ENCODE peak calls at places on chromosomes 7 and 10, in ten cellular contexts. N is activated CD4-positive, alpha-beta T cell treated with anti-CD3 and anti-CD28 coated beads, Interleukin-2, amount 10 ng/mL, durations not matched to agents 7 days and 5 days; G is naive thymus-derived CD8-positive, alpha-beta T cell; X is chondrocyte; W is NCI-H345; I is non-pigmented ciliary epithelial cell; Z is NCI-H2107; Q is effector memory CD8-positive, alpha-beta T cell; S is OCI-LY7; A is skeletal muscle cell. V is an unnamed sample.
A peak's percentile ranks its signal among the peaks of the same experiment; 100 is the strongest.

GRCh38 chr10:14200645-14201534 is 129.8 kb downstream of the FRMD4A start:
- DNase-seq in I (no peak), A (no peak), X (no peak), Z (no peak), W (peak; percentile 21), Q (no peak), G (no peak), S (no peak), N (peak; percentile 14), V (no peak)

GRCh38 chr10:110808619-110809018 is 63.1 kb upstream of the PDCD4 start:
- DNase-seq in S (no peak), I (no peak), G (no peak), A (no peak), N (no peak), W (no peak), Z (no peak), Q (no peak), X (no peak), V (no peak)

GRCh38 chr7:85749715-85750453 is 563.0 kb upstream of the SEMA3D start:
- DNase-seq in N (no peak), W (no peak), I (no peak), X (no peak), G (no peak), A (no peak), S (peak; percentile 1), Q (no peak), Z (no peak), V (no peak)

GRCh38 chr7:121049028-121049791 is 60.7 kb downstream of the CPED1 start:
- DNase-seq in I (no peak), Q (no peak), A (no peak), W (no peak), S (no peak), N (no peak), X (no peak), Z (no peak), G (no peak), V (no peak)

GRCh38 chr7:149781921-149782320 is 8.5 kb upstream of the ZNF467 start:
- DNase-seq in W (no peak), S (no peak), X (no peak), Z (no peak), A (no peak), Q (no peak), G (no peak), N (no peak), I (no peak), V (no peak)

GRCh38 chr10:132457328-132458070 is 60.5 kb downstream of the PWWP2B start:
- DNase-seq in A (no peak), N (no peak), I (no peak), W (peak; percentile 44), G (no peak), X (peak; percentile 82), Q (no peak), S (peak; percentile 54), Z (peak; percentile 55), V (no peak)

GRCh38 chr10:45063605-45064231 is 63.0 kb downstream of the ZNF22 start:
- DNase-seq in Z (no peak), X (no peak), S (no peak), Q (no peak), A (no peak), I (no peak), G (no peak), W (no peak), N (no peak), V (no peak)

GRCh38 chr7:16753932-16754571 is 497 bp downstream of the TSPAN13 start:
- DNase-seq in A (no peak), I (no peak), W (peak; percentile 52), Z (no peak), Q (no peak), X (no peak), S (peak; percentile 35), N (peak; percentile 16), G (peak; percentile 6), V (no peak)

GRCh38 chr10:107813396-107813795 is 648.9 kb upstream of the SORCS1 start:
- DNase-seq in I (no peak), X (no peak), W (no peak), G (no peak), Z (no peak), N (no peak), S (no peak), Q (no peak), A (no peak), V (no peak)

GRCh38 chr10:25451401-25451800 is 276.6 kb downstream of the GPR158 start:
- DNase-seq in S (no peak), W (no peak), X (no peak), I (no peak), Z (no peak), A (no peak), G (no peak), N (no peak), Q (no peak), V (no peak)

GRCh38 chr10:32239770-32240169 is 107.2 kb downstream of the EPC1 start:
- DNase-seq in W (no peak), N (no peak), Q (no peak), I (peak; percentile 54), X (no peak), A (peak; percentile 45), S (no peak), Z (no peak), G (no peak), V (no peak)

GRCh38 chr10:79018591-79019011 is 50.2 kb upstream of the ZMIZ1 start:
- DNase-seq in N (no peak), A (no peak), I (no peak), G (no peak), Z (no peak), Q (no peak), X (peak; percentile 52), W (no peak), S (no peak), V (no peak)

GRCh38 chr7:32594965-32595364 is 99.7 kb downstream of the AVL9 start:
- DNase-seq in A (no peak), Z (no peak), X (no peak), N (no peak), Q (no peak), G (no peak), I (no peak), W (no peak), S (no peak), V (no peak)

GRCh38 chr7:66099551-66100407 is 14.9 kb upstream of the CRCP start:
- DNase-seq in N (peak; percentile 51), S (peak; percentile 48), Q (no peak), G (peak; percentile 26), Z (no peak), I (no peak), A (peak; percentile 81), X (no peak), W (no peak), V (peak; percentile 92)

GRCh38 chr7:74020396-74020795 is 7.6 kb upstream of the ELN start:
- DNase-seq in G (no peak), A (no peak), N (no peak), I (no peak), Z (no peak), X (no peak), Q (no peak), W (peak; percentile 3), S (no peak), V (no peak)

GRCh38 chr10:124632064-124632531 is 112.1 kb downstream of the FAM53B start:
- DNase-seq in Z (no peak), A (no peak), N (peak; percentile 49), W (peak; percentile 32), G (peak; percentile 46), S (no peak), Q (peak; percentile 37), X (no peak), I (no peak), V (no peak)

GRCh38 chr10:128130051-128130450 is 3.8 kb upstream of the MKI67 start:
- DNase-seq in W (no peak), X (no peak), Z (no peak), S (no peak), I (no peak), G (no peak), Q (no peak), A (no peak), N (no peak), V (peak; percentile 55)

GRCh38 chr7:16801111-16801542 is 3.7 kb downstream of the AGR2 start:
- DNase-seq in A (peak; percentile 41), G (no peak), Z (peak; percentile 15), N (no peak), I (peak; percentile 48), Q (no peak), W (peak; percentile 41), S (peak; percentile 43), X (no peak), V (peak; percentile 78)

V was measured in RCC 7860.